ENCODE peak calls at places on chromosome 10, in nine cellular contexts. W is right lobe of liver, J is heart right ventricle, F is coronary artery, Y is heart left ventricle, D is lung, V is AG10803, S is A549, R is dorsolateral prefrontal cortex. G is an unnamed sample.

GRCh38 chr10:27601519-27601918 is 97.4 kb downstream of the RAB18 start:
- DNase-seq in Y (no peak), S (no peak), W (no peak), V (no peak), D (no peak), F (no peak), R (no peak), J (no peak), G (no peak)

GRCh38 chr10:2920638-2921037 is 146.7 kb upstream of the PFKP start:
- DNase-seq in S (no peak), W (no peak), J (no peak), Y (no peak), D (no peak), F (no peak), R (no peak), V (no peak), G (no peak)

GRCh38 chr10:89662596-89662995 is 17.6 kb upstream of the PANK1 start:
- DNase-seq in F (no peak), J (no peak), Y (no peak), S (no peak), W (no peak), D (no peak), V (peak; percentile 46), R (no peak), G (no peak)

GRCh38 chr10:8908013-8908412 is 853.5 kb downstream of the GATA3 start:
- DNase-seq in W (no peak), V (no peak), Y (no peak), D (no peak), F (no peak), R (no peak), J (no peak), S (no peak), G (peak; percentile 6)

GRCh38 chr10:23314835-23315239 is 29.8 kb downstream of the C10orf67 start:
- DNase-seq in F (no peak), W (no peak), S (peak; percentile 74), J (peak; percentile 72), R (no peak), D (peak; percentile 39), Y (peak; percentile 49), V (peak; percentile 80), G (peak; percentile 55)

GRCh38 chr10:44171765-44172164 is 213.1 kb downstream of the CXCL12 start:
- DNase-seq in W (no peak), J (no peak), V (no peak), R (no peak), Y (no peak), F (no peak), D (no peak), S (no peak), G (no peak)

GRCh38 chr10:121457729-121458128 is 140.5 kb downstream of the FGFR2 start:
- DNase-seq in W (no peak), F (no peak), J (no peak), R (no peak), S (no peak), D (no peak), V (no peak), Y (no peak), G (no peak)

GRCh38 chr10:96255569-96256335 is 15.6 kb downstream of the BLNK start:
- DNase-seq in S (no peak), V (no peak), R (no peak), J (no peak), F (no peak), Y (no peak), D (no peak), W (no peak), G (no peak)

GRCh38 chr10:64813391-64813790 is 1292.2 kb downstream of the REEP3 start:
- DNase-seq in D (no peak), Y (no peak), R (no peak), F (no peak), W (no peak), S (no peak), V (no peak), J (no peak), G (no peak)

GRCh38 chr10:17523917-17524316 is 69.5 kb upstream of the ST8SIA6 start:
- DNase-seq in W (no peak), S (peak; percentile 7), Y (no peak), F (no peak), V (no peak), R (no peak), D (no peak), J (no peak), G (no peak)

GRCh38 chr10:117409549-117410283 is 34.5 kb upstream of the PDZD8 start:
- DNase-seq in Y (no peak), D (no peak), F (no peak), W (no peak), S (no peak), R (no peak), V (no peak), J (no peak), G (no peak)

GRCh38 chr10:49633327-49634045 is 19.6 kb downstream of the CHAT start:
- DNase-seq in W (no peak), Y (no peak), S (no peak), R (peak; percentile 5), V (no peak), D (no peak), J (no peak), F (no peak), G (no peak)

GRCh38 chr10:86182150-86182549 is 184.4 kb downstream of the GRID1 start:
- DNase-seq in W (no peak), S (no peak), F (no peak), V (no peak), J (no peak), D (no peak), Y (no peak), R (peak; percentile 89), G (no peak)
- TF ChIP-seq CTCF in W (no peak), S (no peak), F (no peak), V (no peak), J (no peak), D (no peak), Y (no peak), R (peak; percentile 49), G (no peak)

GRCh38 chr10:29929006-29929405 is 130.4 kb downstream of the JCAD start:
- DNase-seq in R (no peak), Y (no peak), J (no peak), W (no peak), V (no peak), D (no peak), F (no peak), S (no peak), G (no peak)

GRCh38 chr10:29924436-29924835 is 134.9 kb downstream of the JCAD start:
- DNase-seq in S (no peak), W (no peak), F (no peak), R (no peak), D (no peak), V (no peak), Y (no peak), J (no peak), G (no peak)

GRCh38 chr10:29925771-29926345 is 133.5 kb downstream of the JCAD start:
- DNase-seq in R (no peak), D (no peak), Y (no peak), W (no peak), V (no peak), S (no peak), F (no peak), J (no peak), G (no peak)

GRCh38 chr10:29923416-29923970 is 135.9 kb downstream of the JCAD start:
- DNase-seq in Y (no peak), W (no peak), J (no peak), S (no peak), R (no peak), D (no peak), F (no peak), V (no peak), G (no peak)

GRCh38 chr10:29926649-29927048 is 132.7 kb downstream of the JCAD start:
- DNase-seq in Y (no peak), D (no peak), S (no peak), F (no peak), R (no peak), J (no peak), W (no peak), V (peak; percentile 70), G (no peak)
- TF ChIP-seq CTCF in Y (peak; percentile 47), D (no peak), S (no peak), F (peak; percentile 47), R (no peak), J (no peak), W (peak; percentile 68), V (peak; percentile 81), G (peak; percentile 26)

GRCh38 chr10:73817826-73818225 is 6.4 kb upstream of the NDST2 start:
- DNase-seq in Y (no peak), F (no peak), D (no peak), R (no peak), V (no peak), S (no peak), W (no peak), J (no peak), G (no peak)

GRCh38 chr10:73818402-73818801 is 7.0 kb upstream of the NDST2 start:
- DNase-seq in F (no peak), S (no peak), Y (no peak), J (no peak), V (no peak), R (no peak), W (no peak), D (no peak), G (no peak)

GRCh38 chr10:73819025-73819424 is 7.6 kb upstream of the NDST2 start:
- DNase-seq in V (no peak), S (no peak), J (no peak), R (no peak), W (no peak), F (no peak), D (no peak), Y (no peak), G (no peak)

GRCh38 chr10:73816917-73817729 is 5.7 kb upstream of the NDST2 start:
- DNase-seq in V (no peak), F (no peak), Y (no peak), S (no peak), J (no peak), D (no peak), R (no peak), W (peak; percentile 87), G (no peak)

GRCh38 chr10:73819513-73820093 is 8.2 kb upstream of the NDST2 start:
- DNase-seq in F (no peak), D (peak; percentile 83), S (no peak), Y (peak; percentile 49), R (no peak), W (peak; percentile 92), J (no peak), V (no peak), G (no peak)
- TF ChIP-seq CTCF in F (no peak), D (no peak), S (no peak), Y (no peak), R (no peak), W (peak; percentile 9), J (no peak), V (no peak), G (no peak)

DNA sequence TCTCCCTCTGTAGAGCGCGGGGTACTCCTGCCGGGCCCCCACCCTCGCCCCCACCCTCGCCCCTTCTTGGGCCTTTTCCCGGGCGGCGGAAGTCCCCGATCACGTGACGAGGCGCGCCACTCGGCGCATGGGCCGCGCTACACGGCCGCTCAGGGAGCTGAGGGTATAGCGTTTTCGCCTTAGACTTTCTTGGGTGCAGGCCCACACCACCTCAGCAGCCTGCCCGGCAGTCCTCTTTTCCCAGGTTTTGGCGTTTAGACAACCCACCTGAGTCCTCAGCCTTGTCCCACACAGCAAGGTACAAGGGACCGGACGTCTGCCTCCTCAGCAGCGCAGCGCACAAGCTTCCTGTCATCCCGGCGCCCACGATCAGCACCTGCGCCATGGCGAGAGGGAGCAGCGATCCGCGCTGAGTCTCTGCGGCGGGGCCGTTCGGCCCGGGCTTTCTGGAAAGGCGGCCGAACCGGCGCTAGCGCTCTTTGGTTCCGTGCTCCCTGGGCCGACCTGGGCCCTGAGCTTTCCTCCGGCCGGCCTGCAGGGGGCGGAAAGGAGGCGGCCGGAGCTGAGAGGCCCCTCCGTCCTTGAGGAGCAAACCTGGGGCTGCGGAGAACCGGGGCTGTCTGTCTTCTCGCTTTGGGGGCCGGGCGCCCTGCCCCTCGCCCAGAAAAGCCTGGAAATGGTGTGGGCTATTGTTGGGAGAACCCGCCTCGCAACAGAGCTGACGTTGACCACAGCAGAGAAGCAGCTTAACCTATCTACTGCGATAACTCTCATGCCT is at the start of gene RNLS:
- DNase-seq in F (peak; percentile 85), R (peak; percentile 66), V (peak; percentile 58), W (peak; percentile 73), D (peak; percentile 66), J (peak; percentile 61), S (peak; percentile 74), Y (peak; percentile 73), G (peak; percentile 67)
- TF ChIP-seq CTCF in F (peak; percentile 71), R (peak; percentile 74), V (peak; percentile 64), W (peak; percentile 80), D (peak; percentile 46), J (peak; percentile 59), S (peak; percentile 61), Y (peak; percentile 77), G (peak; percentile 87)

G was measured in endothelial cell.